ENCODE peak calls at places on chromosomes 4 and X, in eight cellular contexts. A is ascending aorta, Q is GM12865, P is fibroblast of pulmonary artery, W is GM20000, R is right lobe of liver, K is H9, O is bronchial epithelial cell. I is an unnamed sample.

GRCh38 chr4:100836929-100837328 is 319.1 kb upstream of the EMCN start:
- DNase-seq in A (no peak), Q (no peak), P (no peak), W (no peak), R (no peak), K (no peak), O (no peak), I (no peak)

GRCh38 chr4:140103676-140104075 is 50.3 kb downstream of the MAML3 start:
- DNase-seq in A (no peak), Q (peak), P (peak), W (no peak), R (no peak), K (no peak), O (peak), I (no peak)

GRCh38 chrX:40298569-40298968 is 200.8 kb upstream of the BCOR start:
- DNase-seq in A (no peak), Q (no peak), P (no peak), W (no peak), R (no peak), K (peak), O (no peak), I (no peak)

GRCh38 chr4:167868163-167868562 is 224.2 kb upstream of the ANXA10 start:
- DNase-seq in A (no peak), Q (no peak), P (peak), W (no peak), R (no peak), K (no peak), O (peak), I (no peak)

GRCh38 chrX:153554519-153555167 is 37.2 kb downstream of the ATP2B3 start:
- DNase-seq in A (no peak), Q (peak), P (peak), W (peak), R (peak), K (peak), O (peak), I (peak)

GRCh38 chr4:165874072-165874798 is 1.2 kb downstream of the TLL1 start:
- DNase-seq in A (no peak), Q (no peak), P (peak), W (peak), R (no peak), K (peak), O (peak), I (no peak)

GRCh38 chr4:43903456-43903855 is 545.2 kb downstream of the KCTD8 start:
- DNase-seq in A (no peak), Q (no peak), P (no peak), W (no peak), R (no peak), K (no peak), O (no peak), I (no peak)

GRCh38 chrX:44989995-44990770 is 117.2 kb downstream of the KDM6A start:
- DNase-seq in A (no peak), Q (no peak), P (no peak), W (no peak), R (no peak), K (no peak), O (no peak), I (no peak)

GRCh38 chrX:108064001-108064400 is 19.1 kb downstream of the VSIG1 start:
- DNase-seq in A (no peak), Q (peak), P (no peak), W (peak), R (no peak), K (no peak), O (no peak), I (no peak)

GRCh38 chr4:142875117-142875516 is 29.0 kb upstream of the INPP4B start:
- DNase-seq in A (no peak), Q (peak), P (no peak), W (no peak), R (no peak), K (peak), O (no peak), I (no peak)
- TF ChIP-seq CTCF in A (no peak), Q (no peak), P (no peak), W (no peak), R (no peak), K (peak), O (no peak), I (no peak)

DNA sequence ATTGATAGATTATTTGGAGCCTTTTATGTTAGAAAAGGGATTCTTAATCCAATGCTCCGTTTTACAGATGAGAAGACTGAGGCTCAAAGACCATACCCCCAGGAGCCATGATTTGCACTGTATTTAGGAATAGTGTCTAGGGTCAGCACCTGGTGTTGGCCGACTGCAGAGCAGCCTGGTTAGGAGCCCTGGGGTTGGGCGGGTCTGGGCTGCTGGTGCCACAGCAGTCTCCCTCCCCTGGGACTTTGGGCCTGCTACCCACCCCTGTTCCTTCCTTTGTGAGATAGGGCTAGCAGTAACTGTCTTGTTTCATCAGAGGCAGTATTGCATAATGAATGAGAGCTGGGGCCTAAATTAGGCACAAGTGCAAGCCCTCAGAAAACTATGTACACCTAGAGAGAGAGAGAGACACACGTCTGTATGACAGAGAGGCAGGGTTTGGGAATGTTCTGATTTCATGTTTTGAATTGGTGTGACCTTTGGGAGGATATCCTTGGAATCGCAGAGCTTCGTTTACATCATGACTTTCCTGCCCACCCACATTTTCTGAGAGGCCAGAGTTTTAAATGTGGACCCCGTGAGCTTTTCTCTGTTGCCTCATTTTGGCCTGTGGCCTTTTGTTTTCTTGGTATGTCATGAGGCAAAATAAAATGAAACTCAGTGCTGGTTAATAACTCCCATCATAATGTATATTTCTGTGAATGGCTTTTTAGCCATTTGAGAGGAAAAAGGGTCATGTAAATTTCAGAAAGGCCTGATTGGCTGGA is 111.8 kb downstream of the PTTG2 start:
- DNase-seq in A (no peak), Q (peak), P (peak), W (peak), R (no peak), K (no peak), O (peak), I (peak)
- TF ChIP-seq CTCF in A (no peak), Q (no peak), P (no peak), W (peak), R (peak), K (no peak), O (no peak), I (no peak)

GRCh38 chr4:12595986-12596385 is 888.2 kb downstream of the RAB28 start:
- DNase-seq in A (no peak), Q (no peak), P (no peak), W (no peak), R (no peak), K (no peak), O (no peak), I (no peak)
- TF ChIP-seq CTCF in A (no peak), Q (no peak), P (peak), W (no peak), R (no peak), K (peak), O (no peak), I (no peak)

GRCh38 chr4:7653510-7654414 is 219.0 kb upstream of the PSAPL1 start:
- DNase-seq in A (no peak), Q (no peak), P (no peak), W (no peak), R (peak), K (no peak), O (no peak), I (peak)
- TF ChIP-seq CTCF in A (no peak), Q (no peak), P (peak), W (no peak), R (no peak), K (no peak), O (no peak), I (no peak)

GRCh38 chr4:152398060-152398459 is 137.8 kb downstream of the FBXW7 start:
- DNase-seq in A (no peak), Q (no peak), P (peak), W (no peak), R (no peak), K (no peak), O (peak), I (no peak)
- TF ChIP-seq CTCF in A (no peak), Q (no peak), P (peak), W (no peak), R (peak), K (peak), O (peak), I (peak)

GRCh38 chr4:79237836-79238235 is 88.0 kb downstream of the NAA11 start:
- DNase-seq in A (no peak), Q (no peak), P (no peak), W (no peak), R (no peak), K (no peak), O (no peak), I (no peak)

GRCh38 chr4:79247695-79248394 is 78.0 kb downstream of the NAA11 start:
- DNase-seq in A (no peak), Q (no peak), P (no peak), W (no peak), R (no peak), K (no peak), O (no peak), I (no peak)

DNA sequence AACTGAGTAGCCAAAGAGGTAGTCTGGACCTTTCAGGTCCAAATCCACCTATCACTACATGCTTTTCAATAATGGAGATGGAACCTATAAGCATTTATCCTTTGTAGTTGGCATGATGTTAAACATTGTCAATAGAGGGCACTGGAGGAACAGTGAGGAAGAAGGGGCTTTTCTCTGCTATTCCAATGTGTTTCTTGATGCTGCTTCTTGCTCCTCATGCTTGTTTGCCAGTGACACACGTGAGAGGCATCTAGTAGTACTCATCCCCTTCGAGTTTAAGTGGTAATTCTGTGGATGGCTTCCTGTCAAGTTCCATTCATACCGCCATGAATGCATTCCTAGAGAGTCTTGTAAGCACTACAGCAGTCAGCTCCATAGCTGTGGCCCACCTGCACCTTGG is 84.0 kb downstream of the NAA11 start:
- DNase-seq in A (no peak), Q (no peak), P (peak), W (no peak), R (no peak), K (no peak), O (peak), I (no peak)
- TF ChIP-seq CTCF in A (no peak), Q (no peak), P (peak), W (no peak), R (no peak), K (peak), O (no peak), I (no peak)

DNA sequence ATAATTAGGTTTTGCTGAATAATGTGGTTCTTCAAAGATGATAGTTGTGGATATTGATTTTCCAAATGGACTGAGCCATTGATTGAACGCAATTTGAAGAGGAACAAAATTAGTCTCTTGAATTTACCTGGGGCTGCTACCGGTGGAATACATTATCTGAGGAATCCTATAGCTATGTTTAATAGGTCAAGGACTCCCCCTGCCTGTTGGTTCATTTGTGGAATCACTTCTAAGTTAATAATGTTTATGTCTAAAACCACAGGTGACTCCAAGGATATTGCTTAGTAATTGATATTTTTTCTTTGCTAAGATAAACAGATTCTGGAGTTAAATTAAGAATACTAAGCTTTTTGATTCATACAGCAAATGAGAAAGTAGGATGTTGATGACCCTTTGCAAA is 576.0 kb upstream of the PABPC4L start:
- DNase-seq in A (no peak), Q (no peak), P (no peak), W (no peak), R (no peak), K (no peak), O (peak), I (no peak)
- TF ChIP-seq CTCF in A (no peak), Q (no peak), P (no peak), W (no peak), R (no peak), K (peak), O (no peak), I (peak)

GRCh38 chrX:47843363-47843762 is 6.7 kb downstream of the ZNF81 start:
- DNase-seq in A (no peak), Q (no peak), P (no peak), W (no peak), R (no peak), K (no peak), O (no peak), I (no peak)
- TF ChIP-seq CTCF in A (no peak), Q (no peak), P (no peak), W (no peak), R (no peak), K (no peak), O (no peak), I (no peak)

GRCh38 chrX:151004085-151004484 is 20.9 kb downstream of the HMGB3 start:
- DNase-seq in A (no peak), Q (no peak), P (peak), W (no peak), R (no peak), K (no peak), O (no peak), I (no peak)
- TF ChIP-seq CTCF in A (no peak), Q (peak), P (no peak), W (no peak), R (no peak), K (peak), O (no peak), I (no peak)